ENCODE peak calls at places on chromosome 2, in seven cellular contexts. One of them, this sample, is unnamed.

GRCh38 chr2:11416931-11417330 is 49.0 kb downstream of the E2F6 start:
- DNase-seq in tibial nerve: no peak
- DNase-seq in kidney epithelial cell: no peak
- DNase-seq in sigmoid colon: no peak
- DNase-seq in epithelial cell of esophagus: no peak
- DNase-seq in GM20000: no peak
- DNase-seq in AG04450: no peak
- DNase-seq in this sample: no peak

GRCh38 chr2:72136349-72136748 is 11.3 kb downstream of the CYP26B1 start:
- DNase-seq in sigmoid colon: no peak
- DNase-seq in GM20000: no peak
- DNase-seq in epithelial cell of esophagus: no peak
- DNase-seq in kidney epithelial cell: no peak
- DNase-seq in tibial nerve: peak
- DNase-seq in AG04450: no peak
- DNase-seq in this sample: no peak

GRCh38 chr2:182372661-182373060 is 54.2 kb downstream of the PDE1A start:
- DNase-seq in kidney epithelial cell: peak
- DNase-seq in epithelial cell of esophagus: peak
- DNase-seq in AG04450: peak
- DNase-seq in sigmoid colon: peak
- DNase-seq in GM20000: no peak
- DNase-seq in tibial nerve: no peak
- DNase-seq in this sample: peak

GRCh38 chr2:224360801-224361251 is 41.1 kb downstream of the FAM124B start:
- DNase-seq in GM20000: no peak
- DNase-seq in kidney epithelial cell: no peak
- DNase-seq in sigmoid colon: no peak
- DNase-seq in epithelial cell of esophagus: peak
- DNase-seq in tibial nerve: no peak
- DNase-seq in AG04450: no peak
- DNase-seq in this sample: peak

GRCh38 chr2:55672630-55673029 is 21.0 kb downstream of the PNPT1 start:
- DNase-seq in AG04450: no peak
- DNase-seq in GM20000: no peak
- DNase-seq in kidney epithelial cell: no peak
- DNase-seq in epithelial cell of esophagus: no peak
- DNase-seq in sigmoid colon: no peak
- DNase-seq in tibial nerve: no peak
- DNase-seq in this sample: no peak

GRCh38 chr2:75548036-75548573 is 12.6 kb downstream of the EVA1A start:
- DNase-seq in epithelial cell of esophagus: peak
- DNase-seq in sigmoid colon: no peak
- DNase-seq in kidney epithelial cell: no peak
- DNase-seq in tibial nerve: no peak
- DNase-seq in GM20000: no peak
- DNase-seq in AG04450: no peak
- DNase-seq in this sample: peak

GRCh38 chr2:239002591-239002959 is 154.7 kb downstream of the TWIST2 start:
- DNase-seq in tibial nerve: no peak
- DNase-seq in kidney epithelial cell: no peak
- DNase-seq in epithelial cell of esophagus: no peak
- DNase-seq in AG04450: no peak
- DNase-seq in GM20000: no peak
- DNase-seq in sigmoid colon: no peak
- DNase-seq in this sample: no peak

GRCh38 chr2:43142921-43143438 is 83.4 kb downstream of the ZFP36L2 start:
- DNase-seq in AG04450: no peak
- DNase-seq in kidney epithelial cell: no peak
- DNase-seq in epithelial cell of esophagus: peak
- DNase-seq in sigmoid colon: no peak
- DNase-seq in tibial nerve: no peak
- DNase-seq in GM20000: no peak
- DNase-seq in this sample: peak

GRCh38 chr2:181239400-181239799 is 217.8 kb upstream of the ITGA4 start:
- DNase-seq in tibial nerve: no peak
- DNase-seq in epithelial cell of esophagus: peak
- DNase-seq in AG04450: no peak
- DNase-seq in sigmoid colon: no peak
- DNase-seq in GM20000: no peak
- DNase-seq in kidney epithelial cell: no peak
- DNase-seq in this sample: no peak

GRCh38 chr2:94875064-94875819 is 4.0 kb downstream of the TEKT4 start:
- DNase-seq in AG04450: no peak
- DNase-seq in sigmoid colon: no peak
- DNase-seq in GM20000: no peak
- DNase-seq in tibial nerve: no peak
- DNase-seq in epithelial cell of esophagus: no peak
- DNase-seq in kidney epithelial cell: no peak
- DNase-seq in this sample: no peak

GRCh38 chr2:127080941-127081769 is 25.8 kb downstream of the BIN1 start:
- DNase-seq in GM20000: peak
- DNase-seq in sigmoid colon: no peak
- DNase-seq in AG04450: no peak
- DNase-seq in epithelial cell of esophagus: no peak
- DNase-seq in tibial nerve: peak
- DNase-seq in kidney epithelial cell: peak
- DNase-seq in this sample: peak

GRCh38 chr2:85861180-85861579 is 27.6 kb downstream of the ST3GAL5 start:
- DNase-seq in epithelial cell of esophagus: no peak
- DNase-seq in sigmoid colon: no peak
- DNase-seq in GM20000: peak
- DNase-seq in AG04450: no peak
- DNase-seq in tibial nerve: no peak
- DNase-seq in kidney epithelial cell: no peak
- DNase-seq in this sample: no peak

GRCh38 chr2:85864654-85865053 is 24.1 kb downstream of the ST3GAL5 start:
- DNase-seq in epithelial cell of esophagus: no peak
- DNase-seq in AG04450: no peak
- DNase-seq in kidney epithelial cell: no peak
- DNase-seq in sigmoid colon: no peak
- DNase-seq in GM20000: no peak
- DNase-seq in tibial nerve: no peak
- DNase-seq in this sample: no peak

GRCh38 chr2:85862426-85862825 is 26.4 kb downstream of the ST3GAL5 start:
- DNase-seq in kidney epithelial cell: no peak
- DNase-seq in epithelial cell of esophagus: no peak
- DNase-seq in tibial nerve: no peak
- DNase-seq in AG04450: no peak
- DNase-seq in sigmoid colon: no peak
- DNase-seq in GM20000: no peak
- DNase-seq in this sample: no peak

GRCh38 chr2:85858841-85859240 is 29.9 kb downstream of the ST3GAL5 start:
- DNase-seq in epithelial cell of esophagus: no peak
- DNase-seq in tibial nerve: no peak
- DNase-seq in kidney epithelial cell: no peak
- DNase-seq in GM20000: no peak
- DNase-seq in sigmoid colon: no peak
- DNase-seq in AG04450: no peak
- DNase-seq in this sample: no peak

DNA sequence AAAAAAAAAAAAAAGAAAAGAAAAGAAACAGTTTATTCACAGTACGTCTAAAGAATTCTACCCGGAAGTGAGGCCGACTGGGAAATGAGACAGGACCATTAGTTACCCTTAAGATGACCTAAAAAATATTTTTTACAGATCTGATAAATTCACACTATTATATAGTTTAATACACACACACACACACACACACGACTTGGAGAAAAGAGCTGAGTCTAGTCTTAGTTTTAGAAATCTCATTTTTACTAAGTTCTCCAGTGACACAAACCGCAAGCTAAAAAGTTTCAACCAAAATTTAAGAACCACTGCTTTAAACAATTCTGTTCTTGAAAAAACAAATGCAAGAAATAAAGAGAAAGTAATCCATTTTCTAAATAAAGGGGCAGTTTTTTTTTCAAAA is 27.1 kb downstream of the ST3GAL5 start:
- DNase-seq in AG04450: no peak
- DNase-seq in GM20000: no peak
- DNase-seq in kidney epithelial cell: no peak
- DNase-seq in sigmoid colon: no peak
- DNase-seq in tibial nerve: no peak
- DNase-seq in epithelial cell of esophagus: no peak
- DNase-seq in this sample: no peak
- TF ChIP-seq CTCF in AG04450: no peak
- TF ChIP-seq CTCF in GM20000: no peak
- TF ChIP-seq CTCF in kidney epithelial cell: no peak
- TF ChIP-seq CTCF in sigmoid colon: no peak
- TF ChIP-seq CTCF in tibial nerve: no peak
- TF ChIP-seq CTCF in epithelial cell of esophagus: no peak
- TF ChIP-seq CTCF in this sample: no peak

GRCh38 chr2:120669971-120670370 is 65.7 kb upstream of the GLI2 start:
- DNase-seq in kidney epithelial cell: no peak
- DNase-seq in AG04450: no peak
- DNase-seq in GM20000: no peak
- DNase-seq in tibial nerve: no peak
- DNase-seq in epithelial cell of esophagus: no peak
- DNase-seq in sigmoid colon: peak
- DNase-seq in this sample: no peak

GRCh38 chr2:120667981-120668380 is 67.7 kb upstream of the GLI2 start:
- DNase-seq in sigmoid colon: peak
- DNase-seq in GM20000: no peak
- DNase-seq in tibial nerve: no peak
- DNase-seq in epithelial cell of esophagus: no peak
- DNase-seq in AG04450: no peak
- DNase-seq in kidney epithelial cell: no peak
- DNase-seq in this sample: no peak

GRCh38 chr2:120670771-120671480 is 64.7 kb upstream of the GLI2 start:
- DNase-seq in epithelial cell of esophagus: no peak
- DNase-seq in kidney epithelial cell: no peak
- DNase-seq in AG04450: no peak
- DNase-seq in GM20000: no peak
- DNase-seq in tibial nerve: no peak
- DNase-seq in sigmoid colon: peak
- DNase-seq in this sample: no peak

GRCh38 chr2:120670371-120670770 is 65.3 kb upstream of the GLI2 start:
- DNase-seq in tibial nerve: no peak
- DNase-seq in kidney epithelial cell: no peak
- DNase-seq in epithelial cell of esophagus: no peak
- DNase-seq in sigmoid colon: no peak
- DNase-seq in GM20000: no peak
- DNase-seq in AG04450: no peak
- DNase-seq in this sample: no peak

DNA sequence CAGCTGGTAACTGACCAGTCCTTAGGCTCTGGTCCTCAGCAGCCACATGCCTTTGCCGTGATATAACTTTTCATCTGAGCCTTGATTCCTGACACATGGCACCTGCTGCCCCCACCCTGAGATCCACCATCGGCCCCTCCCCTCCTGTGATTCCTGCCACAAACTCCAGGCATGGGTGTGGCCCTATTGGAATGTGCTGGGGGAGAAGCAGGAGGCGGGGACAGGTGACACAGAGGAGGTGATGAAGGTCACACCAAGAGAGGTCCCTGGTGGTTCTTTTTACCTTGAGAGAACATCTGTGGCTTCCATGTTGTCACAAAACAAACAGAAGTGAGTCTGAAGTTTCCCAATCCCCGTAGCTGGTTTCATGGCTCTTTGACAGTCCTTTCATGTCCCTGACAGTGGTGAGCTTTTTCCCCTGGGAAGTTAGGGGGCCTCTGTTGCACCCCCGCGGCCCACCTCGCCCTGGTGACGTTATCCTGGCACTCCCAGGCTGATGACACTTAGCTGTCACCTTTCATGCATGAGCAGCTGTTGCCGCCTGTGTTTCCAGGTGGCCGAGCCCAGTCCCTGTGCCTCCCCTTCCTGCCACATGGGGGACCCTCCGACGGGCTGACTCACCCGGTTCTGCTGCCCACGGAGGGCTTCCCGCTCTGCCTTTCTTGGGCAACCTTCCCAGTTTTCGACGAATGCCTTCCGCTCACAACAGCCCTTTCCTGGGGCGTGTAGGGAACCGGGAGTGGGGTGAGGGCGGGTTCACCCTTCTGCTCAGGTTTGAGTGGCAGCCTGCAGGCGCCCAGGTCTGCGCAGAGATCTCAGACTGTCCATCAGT is 66.3 kb upstream of the GLI2 start:
- DNase-seq in tibial nerve: no peak
- DNase-seq in epithelial cell of esophagus: peak
- DNase-seq in sigmoid colon: peak
- DNase-seq in kidney epithelial cell: peak
- DNase-seq in GM20000: no peak
- DNase-seq in AG04450: no peak
- DNase-seq in this sample: peak
- TF ChIP-seq CTCF in tibial nerve: no peak
- TF ChIP-seq CTCF in epithelial cell of esophagus: peak
- TF ChIP-seq CTCF in sigmoid colon: no peak
- TF ChIP-seq CTCF in kidney epithelial cell: peak
- TF ChIP-seq CTCF in GM20000: no peak
- TF ChIP-seq CTCF in AG04450: peak
- TF ChIP-seq CTCF in this sample: no peak

DNA sequence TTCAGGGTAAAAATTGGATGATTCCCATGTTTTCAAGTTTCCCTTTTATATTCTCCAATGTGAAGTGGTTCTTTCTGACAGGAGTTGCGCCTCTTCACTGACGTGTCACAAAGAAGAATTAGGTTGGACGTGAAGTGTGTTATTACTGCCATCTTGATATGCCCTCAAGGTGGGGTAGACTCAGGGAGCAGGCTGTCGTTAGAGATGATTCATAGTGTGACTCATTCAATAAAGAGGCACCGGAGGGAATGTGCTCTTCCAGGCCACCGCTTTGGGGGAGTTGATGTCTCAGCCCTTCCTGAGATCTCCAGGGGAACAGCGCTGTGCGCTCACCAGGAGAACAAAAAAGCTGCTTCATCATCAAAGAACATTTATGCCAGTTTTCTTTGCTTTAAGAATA is 3.6 kb upstream of the DGKD start:
- DNase-seq in AG04450: peak
- DNase-seq in tibial nerve: no peak
- DNase-seq in kidney epithelial cell: peak
- DNase-seq in GM20000: no peak
- DNase-seq in epithelial cell of esophagus: peak
- DNase-seq in sigmoid colon: no peak
- DNase-seq in this sample: peak
- TF ChIP-seq CTCF in AG04450: peak
- TF ChIP-seq CTCF in tibial nerve: no peak
- TF ChIP-seq CTCF in kidney epithelial cell: no peak
- TF ChIP-seq CTCF in GM20000: no peak
- TF ChIP-seq CTCF in epithelial cell of esophagus: peak
- TF ChIP-seq CTCF in sigmoid colon: no peak
- TF ChIP-seq CTCF in this sample: no peak

GRCh38 chr2:188068093-188068492 is 223.6 kb upstream of the GULP1 start:
- DNase-seq in epithelial cell of esophagus: peak
- DNase-seq in kidney epithelial cell: no peak
- DNase-seq in sigmoid colon: no peak
- DNase-seq in tibial nerve: no peak
- DNase-seq in AG04450: no peak
- DNase-seq in GM20000: no peak
- DNase-seq in this sample: no peak

DNA sequence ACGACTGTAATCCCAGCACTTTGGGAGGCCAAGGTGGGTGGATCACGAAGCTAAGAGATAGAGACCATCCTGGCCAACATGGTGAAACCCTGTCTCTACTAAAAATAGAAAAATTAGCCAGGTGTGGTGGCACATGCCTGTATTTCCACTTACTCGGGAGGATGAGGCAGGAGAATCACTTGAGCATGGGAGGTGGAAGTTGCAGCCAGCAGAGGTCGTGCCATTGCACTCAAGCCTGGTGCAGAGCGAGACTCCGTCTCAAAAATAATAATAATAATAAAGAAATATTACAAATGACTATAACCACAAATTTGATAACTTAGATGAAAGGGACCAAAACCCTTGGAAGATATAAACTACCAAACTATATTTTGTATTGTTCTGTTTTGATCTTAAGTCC is 226.3 kb upstream of the GULP1 start:
- DNase-seq in kidney epithelial cell: no peak
- DNase-seq in sigmoid colon: no peak
- DNase-seq in epithelial cell of esophagus: no peak
- DNase-seq in AG04450: no peak
- DNase-seq in GM20000: no peak
- DNase-seq in tibial nerve: no peak
- DNase-seq in this sample: no peak
- TF ChIP-seq CTCF in kidney epithelial cell: no peak
- TF ChIP-seq CTCF in sigmoid colon: no peak
- TF ChIP-seq CTCF in epithelial cell of esophagus: no peak
- TF ChIP-seq CTCF in AG04450: no peak
- TF ChIP-seq CTCF in GM20000: no peak
- TF ChIP-seq CTCF in tibial nerve: no peak
- TF ChIP-seq CTCF in this sample: no peak

This sample was measured in MCF 10A.